ENCODE peak calls at places on chromosome X, in six cellular contexts. B is uterus; F is NCI-H524 treated with DMSO at 0.1 percent for 48 hours; L is Karpas-422; C is activated CD8-positive, alpha-beta T cell treated with anti-CD3 and anti-CD28 coated beads, Interleukin-2, amount 10 ng/mL, durations not matched to agents 7 days and 5 days; J is progenitor cell of endocrine pancreas. N is an unnamed sample.
A peak's percentile ranks its signal among the peaks of the same experiment; 100 is the strongest.

GRCh38 chrX:83416273-83416672 is 91.8 kb upstream of the POU3F4 start:
- DNase-seq in B (no peak), F (no peak), L (peak; percentile 65), C (no peak), J (no peak), N (peak; percentile 32)

GRCh38 chrX:56233682-56234081 is 1.5 kb downstream of the KLF8 start:
- DNase-seq in B (peak; percentile 66), F (no peak), L (no peak), C (no peak), J (no peak), N (no peak)

GRCh38 chrX:40855932-40856515 is 120.7 kb upstream of the MED14 start:
- DNase-seq in B (no peak), F (no peak), L (no peak), C (no peak), J (no peak), N (no peak)

GRCh38 chrX:7574325-7574724 is 268.6 kb upstream of the VCX start:
- DNase-seq in B (no peak), F (no peak), L (peak; percentile 73), C (no peak), J (peak; percentile 30), N (peak; percentile 38)

GRCh38 chrX:63330681-63331080 is 20.5 kb downstream of the SPIN4 start:
- DNase-seq in B (no peak), F (no peak), L (no peak), C (no peak), J (no peak), N (no peak)

GRCh38 chrX:72255445-72255844 is 16.6 kb upstream of the ERCC6L start:
- DNase-seq in B (no peak), F (no peak), L (no peak), C (no peak), J (peak; percentile 16), N (no peak)

GRCh38 chrX:137587151-137587550 is 21.2 kb downstream of the ZIC3 start:
- DNase-seq in B (no peak), F (no peak), L (no peak), C (no peak), J (no peak), N (no peak)

GRCh38 chrX:43423876-43424275 is 232.2 kb upstream of the MAOA start:
- DNase-seq in B (no peak), F (no peak), L (no peak), C (no peak), J (no peak), N (no peak)

GRCh38 chrX:150704030-150704613 is 10.9 kb downstream of the MTMR1 start:
- DNase-seq in B (no peak), F (no peak), L (no peak), C (no peak), J (no peak), N (no peak)

N was measured in NAMALWA.